ENCODE peak calls at places on chromosomes 4 and X, in four cellular contexts. W is WTC11, B is K562, C is HepG2. D is an unnamed sample.
A peak's percentile ranks its signal among the peaks of the same experiment; 100 is the strongest.

GRCh38 chr4:139728840-139729239 is 63.2 kb downstream of the MGST2 start:
- DNase-seq in W (no peak), B (no peak), C (peak; percentile 38), D (no peak)

GRCh38 chrX:19548279-19548678 is 33.0 kb upstream of the MAP3K15 start:
- DNase-seq in W (no peak), B (no peak), C (no peak), D (no peak)

GRCh38 chrX:150364347-150365050 is 1.4 kb downstream of the MAMLD1 start:
- DNase-seq in W (peak; percentile 13), B (no peak), C (no peak), D (no peak)

GRCh38 chr4:90769251-90769650 is 642.1 kb downstream of the CCSER1 start:
- DNase-seq in W (no peak), B (no peak), C (no peak), D (no peak)

GRCh38 chr4:139770361-139770760 is 104.7 kb downstream of the MGST2 start:
- DNase-seq in W (no peak), B (no peak), C (no peak), D (peak; percentile 17)

GRCh38 chr4:183858011-183858615 is 47.0 kb upstream of the STOX2 start:
- DNase-seq in W (peak; percentile 26), B (no peak), C (no peak), D (no peak)

GRCh38 chr4:180550106-180550505 is 1693.1 kb upstream of the TENM3 start:
- DNase-seq in W (no peak), B (no peak), C (no peak), D (no peak)

GRCh38 chrX:76433219-76433618 is 5.7 kb downstream of the MAGEE1 start:
- DNase-seq in W (no peak), B (no peak), C (no peak), D (no peak)

GRCh38 chr4:151842430-151843079 is 81.7 kb upstream of the GATB start:
- DNase-seq in W (no peak), B (no peak), C (no peak), D (no peak)

GRCh38 chr4:163384926-163385325 is 41.2 kb downstream of the NPY5R start:
- DNase-seq in W (no peak), B (no peak), C (no peak), D (no peak)

GRCh38 chr4:123667496-123667895 is 270.9 kb downstream of the SPRY1 start:
- DNase-seq in W (no peak), B (no peak), C (no peak), D (no peak)

GRCh38 chr4:73770917-73771316 is 30.5 kb downstream of the CXCL8 start:
- DNase-seq in W (no peak), B (no peak), C (no peak), D (no peak)

GRCh38 chr4:75644095-75644494 is 13.8 kb upstream of the CDKL2 start:
- DNase-seq in W (no peak), B (no peak), C (no peak), D (no peak)

GRCh38 chr4:46124773-46125172 is 919 bp upstream of the GABRG1 start:
- DNase-seq in W (peak; percentile 66), B (no peak), C (no peak), D (no peak)

DNA sequence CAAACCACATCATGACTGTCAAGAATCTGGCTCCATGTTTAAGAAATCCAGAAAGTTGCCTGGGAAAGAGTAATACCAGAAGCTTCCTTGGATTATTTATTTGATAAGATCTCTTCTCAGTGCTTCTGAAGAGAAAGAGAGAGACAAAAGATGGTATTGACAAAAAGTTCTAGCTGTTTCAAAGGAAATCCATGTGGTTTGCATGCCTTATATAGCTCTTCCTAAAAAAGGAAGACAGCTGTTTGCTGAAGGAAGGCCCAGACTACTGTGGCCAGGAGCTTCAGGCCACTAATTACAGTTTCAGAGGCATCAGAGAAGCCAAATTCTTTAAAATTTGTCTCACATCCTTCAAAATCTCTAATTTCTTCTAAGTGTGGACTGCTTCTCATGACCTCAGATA is 565.2 kb upstream of the SLIT2 start:
- DNase-seq in W (no peak), B (no peak), C (no peak), D (no peak)
- TF ChIP-seq NR3C1 in W (no peak), B (no peak), C (no peak), D (no peak)

GRCh38 chrX:30824275-30824674 is 64.8 kb downstream of the TAB3 start:
- DNase-seq in W (no peak), B (no peak), C (no peak), D (no peak)

GRCh38 chrX:30819080-30819479 is 70.0 kb downstream of the TAB3 start:
- DNase-seq in W (no peak), B (no peak), C (no peak), D (no peak)

GRCh38 chrX:30822068-30822671 is 66.9 kb downstream of the TAB3 start:
- DNase-seq in W (no peak), B (peak; percentile 8), C (peak; percentile 18), D (no peak)

GRCh38 chrX:30821116-30821515 is 67.9 kb downstream of the TAB3 start:
- DNase-seq in W (no peak), B (no peak), C (no peak), D (no peak)

GRCh38 chrX:30822719-30823118 is 66.3 kb downstream of the TAB3 start:
- DNase-seq in W (no peak), B (peak; percentile 2), C (no peak), D (no peak)
- TF ChIP-seq NR3C1 in W (no peak), B (no peak), C (no peak), D (no peak)

GRCh38 chr4:77566148-77566547 is 39.5 kb upstream of the CXCL13 start:
- DNase-seq in W (no peak), B (no peak), C (no peak), D (no peak)
- TF ChIP-seq NR3C1 in W (no peak), B (no peak), C (no peak), D (no peak)

GRCh38 chr4:1419708-1420107 is 13.5 kb upstream of the NKX1-1 start:
- DNase-seq in W (no peak), B (peak; percentile 2), C (no peak), D (no peak)
- TF ChIP-seq NR3C1 in W (no peak), B (no peak), C (no peak), D (no peak)

GRCh38 chrX:15382809-15383208 is 1.4 kb downstream of the VEGFD start:
- DNase-seq in W (no peak), B (peak; percentile 5), C (no peak), D (no peak)

GRCh38 chrX:15373986-15374385 is 10.2 kb downstream of the VEGFD start:
- DNase-seq in W (no peak), B (no peak), C (no peak), D (no peak)

GRCh38 chrX:15376956-15377355 is 7.3 kb downstream of the VEGFD start:
- DNase-seq in W (no peak), B (no peak), C (no peak), D (no peak)
- TF ChIP-seq NR3C1 in W (no peak), B (no peak), C (no peak), D (no peak)

DNA sequence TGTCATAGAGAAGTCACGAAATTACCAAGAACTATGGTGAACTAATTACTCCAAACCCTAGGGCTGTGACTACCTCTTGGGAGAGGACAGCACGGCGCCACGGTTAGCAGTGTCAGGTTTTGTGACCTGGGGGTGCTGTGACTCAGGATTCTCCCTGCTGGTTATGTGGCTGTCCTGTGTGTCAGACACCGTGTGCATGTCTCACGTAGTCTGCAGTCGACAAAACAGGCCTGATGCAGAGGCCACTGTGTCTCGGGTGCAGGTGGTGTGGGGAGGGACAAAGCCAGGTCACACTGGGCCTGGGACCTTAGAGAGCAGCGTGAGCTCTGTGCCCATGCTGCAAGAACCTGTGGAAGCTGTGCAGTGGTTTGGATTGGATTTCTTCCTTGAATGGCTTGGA is 34.1 kb downstream of the TNIP2 start:
- DNase-seq in W (no peak), B (no peak), C (no peak), D (no peak)
- TF ChIP-seq NR3C1 in W (no peak), B (no peak), C (no peak), D (no peak)

D was measured in A549.